ENCODE peak calls at places on chromosome 6, in five cellular contexts. X is HL-60; P is activated naive CD4-positive, alpha-beta T cell treated with anti-CD3 and anti-CD28 coated beads for 36 hours; H is EL; F is naive thymus-derived CD4-positive, alpha-beta T cell. D is an unnamed sample.

GRCh38 chr6:56393615-56394612 is 146.5 kb upstream of the COL21A1 start:
- DNase-seq in F (no peak), H (no peak), P (no peak), X (no peak), D (no peak)

GRCh38 chr6:82955841-82956240 is 109.8 kb downstream of the UBE3D start:
- DNase-seq in P (no peak), F (no peak), H (peak), X (no peak), D (no peak)

GRCh38 chr6:34021001-34021838 is 124.7 kb downstream of the GRM4 start:
- DNase-seq in H (no peak), F (no peak), P (no peak), X (no peak), D (no peak)

GRCh38 chr6:158042245-158042798 is 60.7 kb downstream of the SYNJ2 start:
- DNase-seq in H (peak), F (no peak), X (no peak), P (no peak), D (no peak)

GRCh38 chr6:81996414-81996813 is 243.9 kb upstream of the TENT5A start:
- DNase-seq in X (no peak), P (no peak), F (no peak), H (peak), D (no peak)

GRCh38 chr6:130534627-130535026 is 168.8 kb downstream of the TMEM200A start:
- DNase-seq in P (no peak), H (no peak), X (no peak), F (no peak), D (no peak)

GRCh38 chr6:1608976-1609661 is 596 bp upstream of the FOXC1 start:
- DNase-seq in X (no peak), F (no peak), H (peak), P (no peak), D (no peak)

GRCh38 chr6:167400482-167401138 is 75.7 kb downstream of the TTLL2 start:
- DNase-seq in X (no peak), P (no peak), F (no peak), H (no peak), D (no peak)

GRCh38 chr6:34760108-34760507 is 2.8 kb downstream of the SNRPC start:
- DNase-seq in X (no peak), H (no peak), F (no peak), P (no peak), D (no peak)

GRCh38 chr6:4637691-4638433 is 138.3 kb upstream of the CDYL start:
- DNase-seq in H (peak), P (peak), F (peak), X (no peak), D (no peak)

GRCh38 chr6:56938634-56939294 is 16.1 kb upstream of the BEND6 start:
- DNase-seq in X (no peak), F (no peak), P (peak), H (peak), D (no peak)

GRCh38 chr6:132004668-132005067 is 53.5 kb upstream of the CCN2 start:
- DNase-seq in X (no peak), F (no peak), H (no peak), P (no peak), D (no peak)

GRCh38 chr6:149484733-149485700 is at the start of gene ZC3H12D:
- DNase-seq in F (peak), H (peak), X (peak), P (peak), D (peak)

GRCh38 chr6:74899416-74899815 is 306.4 kb downstream of the COL12A1 start:
- DNase-seq in P (no peak), H (peak), X (no peak), F (no peak), D (no peak)